ENCODE peak calls at places on chromosomes 16 and 17, in nine cellular contexts. E is BE2C, Q is fibroblast of lung, I is ascending aorta, M is WERI-Rb-1, S is left ventricle myocardium inferior, L is heart right ventricle, X is thoracic aorta, U is IMR-90. N is an unnamed sample.

GRCh38 chr16:55021595-55022475 is 91.2 kb downstream of the IRX5 start:
- DNase-seq in E (peak; percentile 71), Q (peak; percentile 65), I (no peak), M (peak; percentile 78), S (no peak), L (no peak), X (no peak), U (no peak), N (no peak)

GRCh38 chr17:80683625-80684100 is 139.0 kb downstream of the RPTOR start:
- DNase-seq in E (no peak), Q (no peak), I (no peak), M (no peak), S (no peak), L (no peak), X (no peak), U (no peak), N (no peak)

GRCh38 chr16:48574766-48575165 is 35.2 kb downstream of the N4BP1 start:
- DNase-seq in E (no peak), Q (no peak), I (no peak), M (no peak), S (no peak), L (no peak), X (no peak), U (no peak), N (no peak)

GRCh38 chr16:58028541-58029070 is 3.1 kb downstream of the MMP15 start:
- DNase-seq in E (no peak), Q (no peak), I (no peak), M (no peak), S (peak; percentile 15), L (no peak), X (no peak), U (no peak), N (no peak)

GRCh38 chr16:60073376-60073775 is 1339.3 kb upstream of the GOT2 start:
- DNase-seq in E (no peak), Q (peak; percentile 50), I (no peak), M (no peak), S (no peak), L (no peak), X (no peak), U (no peak), N (no peak)

GRCh38 chr17:10814083-10814482 is 10.2 kb upstream of the TMEM238L start:
- DNase-seq in E (no peak), Q (no peak), I (no peak), M (no peak), S (no peak), L (no peak), X (no peak), U (no peak), N (no peak)

GRCh38 chr17:7046127-7046724 is 2.3 kb upstream of the SLC16A11 start:
- DNase-seq in E (no peak), Q (no peak), I (no peak), M (peak; percentile 54), S (no peak), L (no peak), X (no peak), U (no peak), N (no peak)

GRCh38 chr17:10169274-10169673 is 29.1 kb downstream of the GAS7 start:
- DNase-seq in E (no peak), Q (no peak), I (no peak), M (no peak), S (no peak), L (no peak), X (no peak), U (no peak), N (no peak)

GRCh38 chr16:16071631-16072244 is 122.3 kb downstream of the ABCC1 start:
- DNase-seq in E (no peak), Q (peak; percentile 84), I (no peak), M (no peak), S (peak; percentile 40), L (peak; percentile 48), X (no peak), U (peak; percentile 78), N (no peak)

GRCh38 chr17:28427372-28427771 is 21.4 kb upstream of the SLC46A1 start:
- DNase-seq in E (no peak), Q (no peak), I (no peak), M (no peak), S (no peak), L (no peak), X (no peak), U (peak; percentile 33), N (no peak)

GRCh38 chr16:25012525-25012991 is 2.6 kb downstream of the ARHGAP17 start:
- DNase-seq in E (no peak), Q (peak; percentile 81), I (no peak), M (no peak), S (no peak), L (no peak), X (no peak), U (peak; percentile 76), N (no peak)

GRCh38 chr16:86165479-86165878 is 266.5 kb downstream of the IRF8 start:
- DNase-seq in E (no peak), Q (no peak), I (no peak), M (no peak), S (no peak), L (no peak), X (no peak), U (no peak), N (no peak)

GRCh38 chr16:84995666-84996065 is 15.7 kb downstream of the ZDHHC7 start:
- DNase-seq in E (no peak), Q (no peak), I (no peak), M (no peak), S (no peak), L (no peak), X (no peak), U (no peak), N (peak; percentile 36)

GRCh38 chr17:47692895-47693666 is 880 bp upstream of the TBKBP1 start:
- DNase-seq in E (no peak), Q (no peak), I (no peak), M (peak; percentile 69), S (no peak), L (no peak), X (no peak), U (no peak), N (no peak)

GRCh38 chr17:42849451-42850157 is 1.4 kb upstream of the AOC3 start:
- DNase-seq in E (no peak), Q (no peak), I (no peak), M (no peak), S (no peak), L (no peak), X (no peak), U (no peak), N (no peak)

GRCh38 chr17:26809033-26809432 is 484.9 kb upstream of the WSB1 start:
- DNase-seq in E (no peak), Q (peak; percentile 11), I (no peak), M (no peak), S (no peak), L (no peak), X (no peak), U (peak; percentile 43), N (no peak)
- H3K9me3 ChIP-seq in E (no peaks in the 10 kb centered on the region), Q (no peaks in the 10 kb centered on the region), I (no peaks in the 10 kb centered on the region), M (peaks cover 29% of the 10 kb centered on the region), S (peaks cover 81% of the 10 kb centered on the region), L (no peaks in the 10 kb centered on the region), X (peaks cover 5% of the 10 kb centered on the region), U (peaks cover 3% of the 10 kb centered on the region), N (peaks cover 29% of the 10 kb centered on the region)

GRCh38 chr16:35449663-35450062 is 1990.3 kb downstream of the TP53TG3F start:
- DNase-seq in E (no peak), Q (no peak), I (no peak), M (no peak), S (no peak), L (no peak), X (no peak), U (no peak), N (no peak)
- H3K9me3 ChIP-seq in E (peaks cover 9% of the 10 kb centered on the region), Q (peaks cover 2% of the 10 kb centered on the region), I (no peaks in the 10 kb centered on the region), M (peaks cover 11% of the 10 kb centered on the region), S (peaks cover 81% of the 10 kb centered on the region), L (no peaks in the 10 kb centered on the region), X (peaks cover 11% of the 10 kb centered on the region), U (peaks cover 32% of the 10 kb centered on the region), N (no peaks in the 10 kb centered on the region)

GRCh38 chr16:35788381-35788780 is 2329.0 kb downstream of the TP53TG3F start:
- DNase-seq in E (no peak), Q (no peak), I (no peak), M (no peak), S (no peak), L (no peak), X (no peak), U (no peak), N (no peak)
- H3K9me3 ChIP-seq in E (no peaks in the 10 kb centered on the region), Q (no peaks in the 10 kb centered on the region), I (no peaks in the 10 kb centered on the region), M (peaks cover 3% of the 10 kb centered on the region), S (peaks cover 14% of the 10 kb centered on the region), L (no peaks in the 10 kb centered on the region), X (no peaks in the 10 kb centered on the region), U (peaks cover 52% of the 10 kb centered on the region), N (peaks cover 7% of the 10 kb centered on the region)

DNA sequence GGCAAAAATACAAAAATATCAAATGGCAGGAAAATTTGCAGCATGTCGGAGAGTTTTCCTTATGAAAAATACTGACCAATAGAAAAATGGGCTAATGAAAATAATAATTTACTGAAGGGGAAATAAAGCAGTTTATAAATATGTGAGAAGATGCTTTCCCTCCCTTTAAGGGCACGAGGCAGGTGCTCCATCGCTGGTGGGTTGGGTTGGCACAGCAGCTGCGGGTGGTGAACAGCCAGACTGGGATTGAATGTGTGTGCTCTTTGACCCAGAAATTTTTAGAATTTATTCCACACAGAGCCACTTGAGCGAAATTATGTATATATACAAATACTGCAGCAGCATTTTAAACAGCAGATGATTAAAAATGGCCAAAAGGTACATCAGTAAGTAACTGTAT is 109.1 kb upstream of the ZNF750 start:
- DNase-seq in E (no peak), Q (no peak), I (no peak), M (no peak), S (no peak), L (no peak), X (no peak), U (no peak), N (no peak)
- H3K9me3 ChIP-seq in E (peaks cover 16% of the 10 kb centered on the region), Q (no peaks in the 10 kb centered on the region), I (peaks cover 33% of the 10 kb centered on the region), M (peaks cover 97% of the 10 kb centered on the region), S (peaks cover 60% of the 10 kb centered on the region), L (peaks cover 9% of the 10 kb centered on the region), X (peaks cover 35% of the 10 kb centered on the region), U (peaks cover 61% of the 10 kb centered on the region), N (peaks cover 12% of the 10 kb centered on the region)